ENCODE peak calls at places on chromosomes 2 and 18, in four cellular contexts. Y is CD8-positive, alpha-beta T cell; E is mesendoderm; U is aorta. P is an unnamed sample.

GRCh38 chr18:48894799-48895346 is 55.9 kb downstream of the SMAD7 start:
- DNase-seq in U (peak), E (no peak), Y (no peak), P (no peak)

GRCh38 chr2:39411186-39411944 is 25.7 kb downstream of the MAP4K3 start:
- DNase-seq in U (no peak), E (peak), Y (no peak), P (no peak)

GRCh38 chr2:205765147-205765546 is 82.8 kb downstream of the NRP2 start:
- DNase-seq in Y (no peak), U (no peak), E (no peak), P (no peak)

GRCh38 chr2:51918113-51918512 is 886.2 kb upstream of the NRXN1 start:
- DNase-seq in U (no peak), Y (no peak), E (no peak), P (no peak)

GRCh38 chr18:67417864-67418523 is 98.5 kb downstream of the DSEL start:
- DNase-seq in E (no peak), Y (no peak), U (no peak), P (no peak)

GRCh38 chr18:28086530-28087172 is 90.3 kb downstream of the CDH2 start:
- DNase-seq in E (no peak), Y (no peak), U (no peak), P (no peak)

GRCh38 chr18:47926101-47926850 is 4.2 kb downstream of the SMAD2 start:
- DNase-seq in U (no peak), Y (no peak), E (peak), P (no peak)

GRCh38 chr18:45688834-45689233 is 35.1 kb upstream of the SLC14A1 start:
- DNase-seq in U (no peak), Y (peak), E (no peak), P (no peak)

GRCh38 chr2:207630491-207630890 is 5.3 kb upstream of the METTL21A start:
- DNase-seq in Y (no peak), E (no peak), U (no peak), P (no peak)

GRCh38 chr2:150169230-150169629 is 318.2 kb downstream of the RND3 start:
- DNase-seq in Y (no peak), E (no peak), U (no peak), P (peak)

GRCh38 chr2:529425-529824 is 147.8 kb downstream of the TMEM18 start:
- DNase-seq in U (no peak), Y (no peak), E (peak), P (no peak)

GRCh38 chr2:127052771-127053691 is 53.9 kb downstream of the BIN1 start:
- DNase-seq in Y (no peak), U (peak), E (no peak), P (peak)

GRCh38 chr2:201114846-201115245 is 1.1 kb upstream of the CFLAR start:
- DNase-seq in E (peak), Y (no peak), U (no peak), P (no peak)

GRCh38 chr2:44549856-44550255 is 188.1 kb downstream of the CAMKMT start:
- DNase-seq in E (no peak), Y (no peak), U (no peak), P (no peak)

GRCh38 chr2:201116115-201116958 is at the start of gene CFLAR:
- DNase-seq in Y (peak), U (peak), E (peak), P (peak)

GRCh38 chr2:240224676-240225075 is 84.2 kb upstream of the OTOS start:
- DNase-seq in E (no peak), U (peak), Y (no peak), P (no peak)

GRCh38 chr2:157596992-157597681 is 31.5 kb downstream of the ACVR1C start:
- DNase-seq in U (peak), Y (peak), E (peak), P (no peak)

GRCh38 chr2:234579231-234579962 is 82.5 kb upstream of the ARL4C start:
- DNase-seq in E (no peak), Y (no peak), U (no peak), P (no peak)

GRCh38 chr2:235268535-235268934 is 225.3 kb upstream of the AGAP1 start:
- DNase-seq in E (peak), Y (no peak), U (no peak), P (no peak)

GRCh38 chr2:224987733-224988132 is 54.5 kb downstream of the DOCK10 start:
- DNase-seq in E (peak), U (no peak), Y (no peak), P (no peak)

GRCh38 chr2:84481702-84482101 is 22.6 kb upstream of the SUCLG1 start:
- DNase-seq in U (no peak), E (no peak), Y (peak), P (no peak)

GRCh38 chr18:48803951-48804855 is 146.6 kb downstream of the SMAD7 start:
- DNase-seq in E (no peak), U (peak), Y (peak), P (no peak)

GRCh38 chr2:240400319-240401161 is 34.9 kb upstream of the GPC1 start:
- DNase-seq in Y (peak), E (no peak), U (peak), P (no peak)

GRCh38 chr18:41370740-41371623 is 584.1 kb upstream of the PIK3C3 start:
- DNase-seq in Y (no peak), E (peak), U (no peak), P (no peak)

GRCh38 chr2:177604291-177605065 is 211.9 kb downstream of the AGPS start:
- DNase-seq in E (peak), Y (no peak), U (no peak), P (no peak)

GRCh38 chr2:238369516-238370481 is 49.5 kb downstream of the TRAF3IP1 start:
- DNase-seq in Y (no peak), E (no peak), U (no peak), P (no peak)

GRCh38 chr2:112335600-112335999 is 60.2 kb downstream of the ZC3H6 start:
- DNase-seq in Y (no peak), E (no peak), U (no peak), P (no peak)

GRCh38 chr2:170873035-170873692 is 55.9 kb upstream of the GORASP2 start:
- DNase-seq in Y (peak), E (peak), U (peak), P (peak)

GRCh38 chr18:59729781-59730180 is 32.6 kb upstream of the CCBE1 start:
- DNase-seq in Y (no peak), E (no peak), U (peak), P (no peak)

GRCh38 chr18:54130177-54130576 is 94.3 kb downstream of the MBD2 start:
- DNase-seq in U (no peak), Y (no peak), E (no peak), P (no peak)

GRCh38 chr2:202278944-202279343 is 13.4 kb downstream of the NOP58 start:
- DNase-seq in E (peak), Y (no peak), U (no peak), P (no peak)

GRCh38 chr2:179946346-179946745 is 60.8 kb downstream of the CWC22 start:
- DNase-seq in Y (no peak), U (no peak), E (no peak), P (no peak)

GRCh38 chr18:22168360-22168921 is 948 bp upstream of the GATA6 start:
- DNase-seq in Y (no peak), U (no peak), E (peak), P (no peak)

GRCh38 chr2:63048367-63049171 is 2.1 kb upstream of the OTX1 start:
- DNase-seq in E (peak), Y (no peak), U (peak), P (peak)

GRCh38 chr2:64632855-64633819 is 20.6 kb downstream of the SERTAD2 start:
- DNase-seq in U (no peak), E (no peak), Y (no peak), P (no peak)

GRCh38 chr2:16972276-16972675 is 306.6 kb upstream of the CYRIA start:
- DNase-seq in U (no peak), Y (no peak), E (no peak), P (no peak)

GRCh38 chr2:25161055-25161781 is 7.2 kb downstream of the POMC start:
- DNase-seq in U (peak), E (peak), Y (peak), P (peak)

DNA sequence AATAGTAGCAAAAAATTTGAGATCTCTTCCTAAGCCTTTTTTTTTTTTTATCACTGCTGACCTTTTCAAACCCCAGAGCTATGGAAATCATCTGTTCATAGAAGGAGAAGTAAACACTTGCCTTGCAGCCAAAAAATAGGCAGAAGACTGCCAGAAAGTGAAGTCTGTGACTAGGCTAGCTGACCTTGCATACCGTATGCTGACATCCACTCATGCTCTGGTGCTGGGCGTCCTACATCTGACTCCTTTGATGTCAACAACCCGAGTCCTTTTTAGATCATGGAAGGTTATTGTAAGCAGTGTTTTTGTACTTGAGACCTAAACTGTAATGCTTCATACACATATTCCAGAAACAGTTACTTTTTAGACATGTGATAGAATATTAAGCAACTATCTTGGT is 154.3 kb upstream of the RASGRP3 start:
- DNase-seq in U (no peak), E (no peak), Y (no peak), P (no peak)
- H3K27ac ChIP-seq in U (peak), E (no peak), Y (no peak), P (no peak)

DNA sequence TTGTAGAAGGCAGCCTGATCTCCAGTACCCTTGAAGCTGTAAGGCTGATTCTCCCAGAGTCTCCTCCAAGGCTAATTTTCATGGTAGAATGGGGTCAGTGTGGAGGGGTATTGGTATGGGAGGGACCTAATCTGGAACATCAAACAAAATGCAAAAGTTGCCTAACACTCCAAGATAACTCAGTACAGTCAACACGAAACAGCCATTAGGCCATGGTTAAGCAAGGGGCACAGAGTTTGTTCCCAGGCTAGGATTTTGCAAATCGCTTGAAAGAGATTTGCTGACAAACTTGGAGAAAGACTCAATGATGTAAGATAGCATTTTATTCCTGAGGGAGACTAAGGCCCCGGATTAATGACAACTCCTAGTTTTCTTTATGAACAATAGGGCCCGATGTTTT is 5.4 kb downstream of the PID1 start:
- DNase-seq in Y (no peak), U (no peak), E (no peak), P (no peak)
- H3K4me3 ChIP-seq in Y (no peak), U (peak), E (no peak), P (no peak)

DNA sequence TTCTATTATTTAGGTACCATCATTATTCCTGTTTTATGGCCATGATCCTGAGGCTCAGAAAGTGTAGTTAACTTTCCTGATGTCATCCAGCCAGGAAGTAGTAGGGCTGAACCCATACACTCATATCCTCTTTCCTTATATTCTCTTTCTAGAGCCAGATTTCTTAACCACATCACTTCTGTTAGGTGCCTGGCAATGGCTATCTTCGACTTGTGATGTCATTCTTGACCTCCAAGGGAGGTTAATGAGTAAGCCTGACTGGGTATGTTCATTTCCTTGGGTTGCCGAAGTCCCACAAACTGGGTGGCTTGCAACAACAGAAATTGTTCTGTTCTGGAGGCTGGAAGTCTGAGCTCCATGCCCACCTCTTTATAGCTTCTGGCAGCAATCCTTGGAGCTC is 43.4 kb downstream of the ITGB6 start:
- DNase-seq in E (no peak), Y (no peak), U (no peak), P (no peak)
- H3K27ac ChIP-seq in E (no peak), Y (no peak), U (no peak), P (peak)

GRCh38 chr2:74549685-74549971 is 4.1 kb downstream of the LOXL3 start:
- DNase-seq in U (no peak), E (no peak), Y (no peak), P (no peak)
- H3K4me3 ChIP-seq in U (no peak), E (no peak), Y (no peak), P (peak)

DNA sequence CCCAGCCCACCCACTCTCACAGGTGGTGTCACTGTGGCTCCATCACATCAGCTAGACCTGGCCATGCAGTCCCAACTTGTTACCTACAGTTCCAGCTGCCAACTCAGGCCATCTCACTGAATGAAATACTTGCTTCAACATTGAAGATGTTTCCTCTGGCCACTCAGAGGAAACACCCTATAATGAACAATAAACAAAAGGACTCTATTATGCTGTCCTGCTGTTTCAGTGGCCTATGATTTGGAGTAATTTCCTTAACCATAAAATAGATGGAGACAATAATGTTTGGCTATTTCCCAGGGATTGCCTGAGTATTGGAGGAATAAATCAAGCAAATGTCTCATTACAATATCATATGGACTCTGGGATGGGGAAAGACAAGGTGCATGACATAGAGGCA is 134.3 kb downstream of the TGIF1 start:
- DNase-seq in Y (no peak), E (no peak), U (no peak), P (no peak)
- H3K27ac ChIP-seq in Y (no peak), E (no peak), U (no peak), P (no peak)

GRCh38 chr18:80107396-80107795 is 1.7 kb upstream of the ADNP2 start:
- DNase-seq in Y (no peak), U (no peak), E (no peak), P (no peak)

GRCh38 chr18:80104364-80104779 is 4.7 kb upstream of the ADNP2 start:
- DNase-seq in E (peak), Y (no peak), U (no peak), P (no peak)

GRCh38 chr18:80108122-80108536 is 933 bp upstream of the ADNP2 start:
- DNase-seq in U (peak), E (no peak), Y (no peak), P (peak)

GRCh38 chr18:80105369-80106167 is 3.5 kb upstream of the ADNP2 start:
- DNase-seq in U (no peak), Y (no peak), E (no peak), P (no peak)

DNA sequence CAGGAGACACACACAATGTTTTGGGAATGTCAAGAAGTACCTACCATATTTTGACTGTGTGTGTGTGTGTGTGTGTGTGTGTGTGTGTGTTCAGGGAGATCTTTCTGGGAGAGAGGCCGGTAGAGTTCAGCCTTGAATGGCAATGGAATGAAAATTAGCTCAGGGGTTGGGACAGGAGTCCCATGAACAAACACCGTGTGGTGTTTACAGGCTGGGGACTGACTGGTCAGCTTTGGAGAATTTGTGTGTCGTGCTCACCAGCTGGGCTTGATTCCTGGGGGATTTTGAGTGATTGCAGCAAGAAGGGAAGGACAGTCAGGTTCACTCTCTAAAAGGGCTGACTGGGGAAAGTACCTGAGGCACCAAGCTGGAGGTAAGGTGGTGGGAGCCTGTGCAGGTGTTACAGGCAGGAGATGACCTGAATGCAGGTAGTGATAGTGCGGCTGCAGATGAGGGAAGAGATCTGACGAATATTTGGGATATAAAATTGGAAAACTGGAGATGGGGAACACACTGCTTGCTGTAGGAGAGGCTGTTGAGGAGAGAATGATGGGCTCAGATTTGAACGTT is 2.5 kb upstream of the ADNP2 start:
- DNase-seq in E (no peak), U (no peak), Y (no peak), P (no peak)
- H3K4me3 ChIP-seq in E (no peak), U (no peak), Y (no peak), P (no peak)

GRCh38 chr2:166418853-166419615 is 43.3 kb upstream of the SCN9A start:
- DNase-seq in E (no peak), U (peak), Y (no peak), P (no peak)
- H3K27ac ChIP-seq in E (no peak), U (no peak), Y (no peak), P (no peak)

DNA sequence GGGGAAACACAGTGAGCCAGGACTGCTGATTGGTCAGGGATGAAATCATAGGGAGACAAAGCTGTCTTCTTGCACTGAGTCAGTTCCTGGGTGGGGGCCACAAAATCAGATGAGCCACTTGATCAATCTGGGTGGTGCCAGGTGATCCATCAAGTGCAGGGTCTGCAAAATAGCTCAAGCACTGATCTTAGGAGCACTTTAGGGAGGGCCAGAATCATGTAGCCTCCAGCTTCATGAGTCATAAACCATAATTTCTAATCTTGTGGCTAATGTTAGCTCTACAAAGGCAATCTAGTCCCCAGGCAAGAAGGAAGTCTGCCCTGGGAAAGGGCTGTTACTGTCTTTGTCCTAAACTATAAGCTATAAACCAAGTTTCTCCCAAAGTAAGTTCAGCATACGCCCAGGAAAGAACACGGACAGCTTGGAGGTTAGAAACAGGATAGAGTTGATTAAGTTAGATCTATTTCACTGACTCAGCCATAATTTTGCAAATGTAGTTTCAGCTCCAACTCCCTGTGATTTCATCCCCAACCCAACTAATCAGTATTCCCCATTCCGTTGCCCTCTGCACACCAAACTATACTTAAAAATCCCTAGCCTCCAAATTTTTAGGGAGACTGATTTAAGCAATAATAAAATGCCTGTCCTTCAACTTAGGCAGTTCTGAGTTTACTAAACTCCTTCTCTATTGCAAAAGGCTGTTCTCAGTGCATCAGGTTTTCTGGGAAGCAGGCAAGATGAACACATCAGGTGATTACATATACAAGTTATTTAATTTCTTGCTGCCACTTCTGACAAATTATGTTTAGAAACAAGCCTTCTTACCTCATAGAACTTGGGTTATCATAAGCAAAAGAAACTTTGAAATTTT is 226.9 kb upstream of the SPOPL start:
- DNase-seq in E (no peak), U (no peak), Y (no peak), P (no peak)
- H3K4me3 ChIP-seq in E (no peak), U (no peak), Y (no peak), P (no peak)

GRCh38 chr18:58721586-58722160 is 50.4 kb downstream of the MALT1 start:
- DNase-seq in E (no peak), U (no peak), Y (no peak), P (peak)
- H3K27ac ChIP-seq in E (no peak), U (no peak), Y (no peak), P (peak)